ENCODE peak calls at places on chromosome 7, in five cellular contexts. Y is astrocyte of the spinal cord, Z is neural progenitor cell, R is NCI-H1436, I is dermis blood vessel endothelial cell. M is an unnamed sample.

GRCh38 chr7:66697451-66698438 is 42.8 kb upstream of the RABGEF1 start:
- DNase-seq in Y (peak; percentile 61), Z (peak; percentile 33), R (no peak), I (peak; percentile 19), M (no peak)

GRCh38 chr7:101075646-101076045 is 9.6 kb upstream of the TRIM56 start:
- DNase-seq in Y (no peak), Z (no peak), R (no peak), I (no peak), M (no peak)

GRCh38 chr7:117248810-117249209 is 74.0 kb downstream of the WNT2 start:
- DNase-seq in Y (no peak), Z (no peak), R (no peak), I (no peak), M (no peak)

GRCh38 chr7:158282461-158283001 is 305.1 kb downstream of the PTPRN2 start:
- DNase-seq in Y (no peak), Z (no peak), R (no peak), I (no peak), M (no peak)

GRCh38 chr7:102387064-102387463 is 9.1 kb upstream of the PRKRIP1 start:
- DNase-seq in Y (no peak), Z (no peak), R (no peak), I (no peak), M (no peak)

GRCh38 chr7:137209151-137209822 is 134.2 kb downstream of the PTN start:
- DNase-seq in Y (peak; percentile 23), Z (no peak), R (peak; percentile 33), I (no peak), M (no peak)

GRCh38 chr7:39952378-39952777 is 2.3 kb downstream of the CDK13 start:
- DNase-seq in Y (peak; percentile 53), Z (no peak), R (no peak), I (no peak), M (no peak)

GRCh38 chr7:596819-597182 is 77.2 kb upstream of the PDGFA start:
- DNase-seq in Y (no peak), Z (no peak), R (no peak), I (no peak), M (no peak)

GRCh38 chr7:84536256-84536870 is 341.8 kb upstream of the SEMA3A start:
- DNase-seq in Y (no peak), Z (no peak), R (no peak), I (no peak), M (no peak)

GRCh38 chr7:21041666-21042065 is 255.0 kb upstream of the SP8 start:
- DNase-seq in Y (no peak), Z (peak; percentile 96), R (no peak), I (no peak), M (peak; percentile 55)

M was measured in iPS-NIHi11.